ENCODE peak calls at places on chromosome 15, in six cellular contexts. One of them, this sample, is unnamed.

GRCh38 chr15:73941871-73942635 is 15.8 kb downstream of the LOXL1 start:
- ATAC-seq in CD4-positive, CD25-positive, alpha-beta regulatory T cell: peak; percentile 71
- ATAC-seq in Panc1: no peak
- ATAC-seq in GM12878: peak; percentile 58
- ATAC-seq in left lung: no peak
- ATAC-seq in heart right ventricle: no peak
- ATAC-seq in this sample: no peak

GRCh38 chr15:89785771-89786135 is 9.6 kb downstream of the MESP2 start:
- ATAC-seq in Panc1: no peak
- ATAC-seq in CD4-positive, CD25-positive, alpha-beta regulatory T cell: no peak
- ATAC-seq in GM12878: no peak
- ATAC-seq in heart right ventricle: no peak
- ATAC-seq in left lung: no peak
- ATAC-seq in this sample: no peak

GRCh38 chr15:63324770-63325169 is 47.4 kb downstream of the APH1B start:
- ATAC-seq in CD4-positive, CD25-positive, alpha-beta regulatory T cell: no peak
- ATAC-seq in GM12878: no peak
- ATAC-seq in Panc1: no peak
- ATAC-seq in left lung: no peak
- ATAC-seq in heart right ventricle: no peak
- ATAC-seq in this sample: no peak

GRCh38 chr15:41930221-41930866 is 36.5 kb upstream of the SPTBN5 start:
- ATAC-seq in Panc1: peak; percentile 83
- ATAC-seq in left lung: peak; percentile 38
- ATAC-seq in GM12878: peak; percentile 9
- ATAC-seq in CD4-positive, CD25-positive, alpha-beta regulatory T cell: no peak
- ATAC-seq in heart right ventricle: peak; percentile 57
- ATAC-seq in this sample: peak; percentile 77

GRCh38 chr15:93982226-93982641 is 249.1 kb upstream of the MCTP2 start:
- ATAC-seq in Panc1: no peak
- ATAC-seq in left lung: peak; percentile 18
- ATAC-seq in GM12878: no peak
- ATAC-seq in heart right ventricle: peak; percentile 78
- ATAC-seq in CD4-positive, CD25-positive, alpha-beta regulatory T cell: no peak
- ATAC-seq in this sample: peak; percentile 76

GRCh38 chr15:28191832-28192231 is 92.7 kb upstream of the OCA2 start:
- ATAC-seq in left lung: peak; percentile 52
- ATAC-seq in heart right ventricle: peak; percentile 76
- ATAC-seq in CD4-positive, CD25-positive, alpha-beta regulatory T cell: no peak
- ATAC-seq in GM12878: no peak
- ATAC-seq in Panc1: peak; percentile 56
- ATAC-seq in this sample: peak; percentile 70

GRCh38 chr15:88986949-88987589 is 73.9 kb upstream of the MFGE8 start:
- ATAC-seq in GM12878: no peak
- ATAC-seq in heart right ventricle: no peak
- ATAC-seq in CD4-positive, CD25-positive, alpha-beta regulatory T cell: no peak
- ATAC-seq in Panc1: peak; percentile 80
- ATAC-seq in left lung: no peak
- ATAC-seq in this sample: no peak

GRCh38 chr15:94882071-94882712 is 650.8 kb downstream of the MCTP2 start:
- ATAC-seq in CD4-positive, CD25-positive, alpha-beta regulatory T cell: no peak
- ATAC-seq in left lung: no peak
- ATAC-seq in Panc1: no peak
- ATAC-seq in heart right ventricle: no peak
- ATAC-seq in GM12878: peak; percentile 44
- ATAC-seq in this sample: no peak

GRCh38 chr15:98744506-98744905 is 96.2 kb downstream of the IGF1R start:
- ATAC-seq in CD4-positive, CD25-positive, alpha-beta regulatory T cell: no peak
- ATAC-seq in Panc1: no peak
- ATAC-seq in heart right ventricle: no peak
- ATAC-seq in GM12878: no peak
- ATAC-seq in left lung: no peak
- ATAC-seq in this sample: no peak

GRCh38 chr15:68372291-68372811 is 59.6 kb downstream of the ITGA11 start:
- ATAC-seq in left lung: peak; percentile 34
- ATAC-seq in Panc1: peak; percentile 90
- ATAC-seq in heart right ventricle: peak; percentile 58
- ATAC-seq in GM12878: peak; percentile 67
- ATAC-seq in CD4-positive, CD25-positive, alpha-beta regulatory T cell: no peak
- ATAC-seq in this sample: no peak

GRCh38 chr15:74464897-74465296 is 3.9 kb upstream of the UBL7 start:
- ATAC-seq in left lung: no peak
- ATAC-seq in GM12878: no peak
- ATAC-seq in Panc1: no peak
- ATAC-seq in heart right ventricle: no peak
- ATAC-seq in CD4-positive, CD25-positive, alpha-beta regulatory T cell: no peak
- ATAC-seq in this sample: no peak

GRCh38 chr15:76588811-76589747 is 252.5 kb downstream of the ISL2 start:
- ATAC-seq in CD4-positive, CD25-positive, alpha-beta regulatory T cell: no peak
- ATAC-seq in GM12878: no peak
- ATAC-seq in heart right ventricle: no peak
- ATAC-seq in left lung: no peak
- ATAC-seq in Panc1: no peak
- ATAC-seq in this sample: no peak

GRCh38 chr15:62128916-62129315 is 36.2 kb downstream of the C2CD4B start:
- ATAC-seq in left lung: no peak
- ATAC-seq in Panc1: no peak
- ATAC-seq in heart right ventricle: no peak
- ATAC-seq in CD4-positive, CD25-positive, alpha-beta regulatory T cell: peak; percentile 47
- ATAC-seq in GM12878: no peak
- ATAC-seq in this sample: no peak

GRCh38 chr15:91153954-91154353 is 53.9 kb downstream of the SV2B start:
- ATAC-seq in GM12878: no peak
- ATAC-seq in Panc1: no peak
- ATAC-seq in heart right ventricle: no peak
- ATAC-seq in CD4-positive, CD25-positive, alpha-beta regulatory T cell: no peak
- ATAC-seq in left lung: no peak
- ATAC-seq in this sample: no peak

GRCh38 chr15:31607656-31608055 is 281.0 kb downstream of the KLF13 start:
- ATAC-seq in heart right ventricle: no peak
- ATAC-seq in GM12878: no peak
- ATAC-seq in left lung: no peak
- ATAC-seq in CD4-positive, CD25-positive, alpha-beta regulatory T cell: no peak
- ATAC-seq in Panc1: no peak
- ATAC-seq in this sample: no peak

GRCh38 chr15:31871159-31871886 is 159.0 kb upstream of the CHRNA7 start:
- ATAC-seq in heart right ventricle: peak; percentile 16
- ATAC-seq in Panc1: peak; percentile 37
- ATAC-seq in GM12878: peak; percentile 29
- ATAC-seq in left lung: peak; percentile 19
- ATAC-seq in CD4-positive, CD25-positive, alpha-beta regulatory T cell: no peak
- ATAC-seq in this sample: no peak

GRCh38 chr15:60512937-60513336 is 34.0 kb upstream of the ICE2 start:
- ATAC-seq in left lung: no peak
- ATAC-seq in heart right ventricle: no peak
- ATAC-seq in GM12878: no peak
- ATAC-seq in CD4-positive, CD25-positive, alpha-beta regulatory T cell: no peak
- ATAC-seq in Panc1: no peak
- ATAC-seq in this sample: no peak

DNA sequence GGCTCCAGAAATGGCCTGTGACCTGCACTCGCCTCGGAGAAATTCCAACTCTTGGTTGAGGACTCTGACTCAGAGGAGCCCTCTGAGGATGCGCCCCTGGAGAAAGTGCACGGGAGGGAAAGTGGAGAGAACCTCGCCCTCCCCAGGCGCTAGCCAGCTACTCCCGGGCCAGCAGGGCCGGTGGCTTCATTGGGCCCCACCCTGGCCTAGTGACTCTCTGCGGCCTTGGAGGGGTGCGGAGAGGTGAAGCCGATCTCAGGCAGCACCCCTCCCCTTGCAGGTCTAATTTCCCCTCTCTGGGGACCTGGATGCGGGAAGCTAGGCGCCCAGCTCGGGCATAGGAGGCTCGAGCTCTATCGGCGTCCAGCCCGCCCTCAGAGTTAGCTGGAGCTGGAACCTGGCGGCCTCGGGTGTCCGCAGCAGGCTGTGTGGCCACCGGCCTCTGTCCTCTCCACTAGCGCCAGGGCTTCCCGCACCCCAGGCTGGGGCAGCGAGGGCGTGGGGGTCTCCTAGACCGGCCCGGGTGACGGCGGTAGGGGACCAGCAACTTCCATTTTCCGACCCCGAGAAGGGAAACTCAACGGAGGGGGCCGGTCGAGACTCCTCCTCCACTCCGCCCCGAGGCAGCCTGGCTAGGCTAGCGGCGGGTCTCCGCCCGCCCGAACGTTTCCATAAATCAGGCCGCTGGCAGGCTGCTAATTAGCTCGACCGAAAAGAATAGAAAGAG is 29.4 kb downstream of the NR2F2 start:
- ATAC-seq in left lung: peak; percentile 19
- ATAC-seq in GM12878: peak; percentile 13
- ATAC-seq in CD4-positive, CD25-positive, alpha-beta regulatory T cell: no peak
- ATAC-seq in heart right ventricle: peak; percentile 37
- ATAC-seq in Panc1: peak; percentile 45
- ATAC-seq in this sample: peak; percentile 59
- H3K4me3 ChIP-seq in left lung: peak overlapping the region; percentile 32
- H3K4me3 ChIP-seq in GM12878: no peak overlapping the region
- H3K4me3 ChIP-seq in CD4-positive, CD25-positive, alpha-beta regulatory T cell: no peak overlapping the region
- H3K4me3 ChIP-seq in heart right ventricle: peak overlapping the region; percentile 57
- H3K4me3 ChIP-seq in Panc1: peak overlapping the region; percentile 38
- H3K4me3 ChIP-seq in this sample: peak overlapping the region; percentile 46

DNA sequence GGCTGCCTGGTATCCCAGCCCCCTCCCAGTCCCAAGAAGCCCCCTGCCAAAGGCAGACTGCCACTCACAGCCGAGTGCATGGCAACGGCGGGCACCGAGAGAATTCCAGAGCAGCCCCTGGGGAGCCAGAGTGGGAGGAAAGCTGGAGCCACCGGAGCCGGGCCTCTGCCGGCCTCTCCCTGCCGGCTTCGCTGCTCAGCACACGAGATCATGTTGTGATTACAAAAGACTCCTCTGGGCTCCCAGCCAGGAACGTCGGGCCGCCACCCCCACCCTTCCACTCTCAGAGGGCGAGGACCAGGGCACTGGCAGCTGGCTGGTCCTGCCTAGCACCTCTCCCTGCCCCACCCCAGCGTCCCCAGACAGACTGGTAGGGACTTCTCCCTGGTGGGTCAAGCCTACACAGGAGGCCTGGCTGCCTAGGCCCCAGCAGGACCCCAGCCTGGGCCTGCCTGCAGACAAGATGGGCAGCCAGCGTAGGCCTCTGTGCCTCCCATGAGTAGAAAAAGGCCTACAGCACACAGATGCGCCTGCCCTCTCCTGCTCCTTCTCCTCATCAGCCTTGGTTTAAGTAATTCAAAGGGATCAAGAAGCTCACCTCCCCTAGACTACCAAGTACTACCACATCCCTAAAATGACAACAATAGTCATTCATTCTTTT is at the start of gene CCDC9B:
- ATAC-seq in heart right ventricle: peak; percentile 75
- ATAC-seq in Panc1: peak; percentile 46
- ATAC-seq in GM12878: no peak
- ATAC-seq in left lung: peak; percentile 84
- ATAC-seq in CD4-positive, CD25-positive, alpha-beta regulatory T cell: no peak
- ATAC-seq in this sample: peak; percentile 87
- H3K4me3 ChIP-seq in heart right ventricle: peak within 1 kb of the TSS; percentile 56
- H3K4me3 ChIP-seq in Panc1: peak within 1 kb of the TSS; percentile 37
- H3K4me3 ChIP-seq in GM12878: no peak within 1 kb of the TSS
- H3K4me3 ChIP-seq in left lung: peak within 1 kb of the TSS; percentile 51
- H3K4me3 ChIP-seq in CD4-positive, CD25-positive, alpha-beta regulatory T cell: no peak within 1 kb of the TSS
- H3K4me3 ChIP-seq in this sample: peak within 1 kb of the TSS; percentile 60

GRCh38 chr15:70473623-70474366 is 289.6 kb downstream of the UACA start:
- ATAC-seq in Panc1: no peak
- ATAC-seq in GM12878: no peak
- ATAC-seq in heart right ventricle: no peak
- ATAC-seq in CD4-positive, CD25-positive, alpha-beta regulatory T cell: no peak
- ATAC-seq in left lung: no peak
- ATAC-seq in this sample: no peak
- H3K4me3 ChIP-seq in Panc1: no peak overlapping the region
- H3K4me3 ChIP-seq in GM12878: no peak overlapping the region
- H3K4me3 ChIP-seq in heart right ventricle: no peak overlapping the region
- H3K4me3 ChIP-seq in CD4-positive, CD25-positive, alpha-beta regulatory T cell: no peak overlapping the region
- H3K4me3 ChIP-seq in left lung: no peak overlapping the region
- H3K4me3 ChIP-seq in this sample: no peak overlapping the region

GRCh38 chr15:83112959-83113299 is 5.5 kb downstream of the TM6SF1 start:
- ATAC-seq in left lung: no peak
- ATAC-seq in CD4-positive, CD25-positive, alpha-beta regulatory T cell: no peak
- ATAC-seq in heart right ventricle: peak; percentile 10
- ATAC-seq in Panc1: no peak
- ATAC-seq in GM12878: no peak
- ATAC-seq in this sample: no peak
- H3K4me3 ChIP-seq in left lung: no peak overlapping the region
- H3K4me3 ChIP-seq in CD4-positive, CD25-positive, alpha-beta regulatory T cell: no peak overlapping the region
- H3K4me3 ChIP-seq in heart right ventricle: no peak overlapping the region
- H3K4me3 ChIP-seq in Panc1: no peak overlapping the region
- H3K4me3 ChIP-seq in GM12878: no peak overlapping the region
- H3K4me3 ChIP-seq in this sample: no peak overlapping the region

GRCh38 chr15:78662028-78662427 is 21.0 kb upstream of the CHRNB4 start:
- ATAC-seq in left lung: no peak
- ATAC-seq in Panc1: no peak
- ATAC-seq in heart right ventricle: no peak
- ATAC-seq in CD4-positive, CD25-positive, alpha-beta regulatory T cell: no peak
- ATAC-seq in GM12878: no peak
- ATAC-seq in this sample: no peak

GRCh38 chr15:78661001-78661400 is 20.0 kb upstream of the CHRNB4 start:
- ATAC-seq in CD4-positive, CD25-positive, alpha-beta regulatory T cell: no peak
- ATAC-seq in Panc1: no peak
- ATAC-seq in GM12878: no peak
- ATAC-seq in heart right ventricle: no peak
- ATAC-seq in left lung: no peak
- ATAC-seq in this sample: no peak

GRCh38 chr15:78658823-78659222 is 17.8 kb upstream of the CHRNB4 start:
- ATAC-seq in CD4-positive, CD25-positive, alpha-beta regulatory T cell: no peak
- ATAC-seq in GM12878: no peak
- ATAC-seq in Panc1: no peak
- ATAC-seq in left lung: no peak
- ATAC-seq in heart right ventricle: no peak
- ATAC-seq in this sample: no peak

GRCh38 chr15:78663703-78664102 is 22.7 kb upstream of the CHRNB4 start:
- ATAC-seq in left lung: no peak
- ATAC-seq in Panc1: no peak
- ATAC-seq in CD4-positive, CD25-positive, alpha-beta regulatory T cell: no peak
- ATAC-seq in heart right ventricle: no peak
- ATAC-seq in GM12878: no peak
- ATAC-seq in this sample: no peak

DNA sequence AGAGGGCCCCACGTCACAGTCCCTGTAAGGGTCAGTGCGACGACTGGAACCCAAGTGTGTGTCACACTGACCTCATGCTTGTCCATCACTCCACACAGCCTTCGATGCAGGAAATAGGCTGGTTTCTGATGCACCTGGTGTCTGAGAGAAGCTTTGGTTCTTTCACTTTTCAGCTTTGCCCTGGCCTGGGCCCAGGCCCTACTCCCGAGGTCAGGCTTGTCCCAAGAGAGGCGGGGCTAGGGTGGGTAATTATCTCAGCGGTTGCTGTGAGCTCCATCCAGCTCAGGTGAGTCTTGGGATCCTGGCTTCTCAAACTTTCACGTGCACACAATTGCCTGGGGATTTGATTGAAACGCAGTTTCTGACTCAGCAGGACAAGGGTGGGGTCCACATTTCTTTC is 19.6 kb upstream of the CHRNB4 start:
- ATAC-seq in heart right ventricle: no peak
- ATAC-seq in left lung: no peak
- ATAC-seq in Panc1: no peak
- ATAC-seq in CD4-positive, CD25-positive, alpha-beta regulatory T cell: no peak
- ATAC-seq in GM12878: no peak
- ATAC-seq in this sample: no peak
- H3K4me3 ChIP-seq in heart right ventricle: no peak overlapping the region
- H3K4me3 ChIP-seq in left lung: no peak overlapping the region
- H3K4me3 ChIP-seq in Panc1: no peak overlapping the region
- H3K4me3 ChIP-seq in CD4-positive, CD25-positive, alpha-beta regulatory T cell: no peak overlapping the region
- H3K4me3 ChIP-seq in GM12878: no peak overlapping the region
- H3K4me3 ChIP-seq in this sample: no peak overlapping the region